ENCODE peak calls at places on chromosome 22, in four cellular contexts. M, D, J and W are unnamed samples.

GRCh38 chr22:46329616-46330015 is 5.9 kb upstream of the TRMU start:
- DNase-seq in M (no peak), D (no peak), J (no peak), W (no peak)

GRCh38 chr22:47032091-47032943 is 269.9 kb downstream of the TBC1D22A start:
- DNase-seq in M (no peak), D (no peak), J (peak; percentile 82), W (no peak)

GRCh38 chr22:25357606-25358420 is 138.4 kb downstream of the CRYBB2 start:
- DNase-seq in M (no peak), D (no peak), J (no peak), W (no peak)

GRCh38 chr22:50271519-50271970 is 1.4 kb upstream of the MAPK11 start:
- DNase-seq in M (peak; percentile 35), D (peak; percentile 67), J (peak; percentile 77), W (peak; percentile 59)

GRCh38 chr22:17501679-17502285 is 61.5 kb upstream of the SLC25A18 start:
- DNase-seq in M (peak; percentile 75), D (peak; percentile 50), J (no peak), W (peak; percentile 88)

GRCh38 chr22:38477515-38477914 is 9.6 kb downstream of the KDELR3 start:
- DNase-seq in M (no peak), D (no peak), J (no peak), W (no peak)

GRCh38 chr22:27022741-27023373 is 365.5 kb downstream of the MIAT start:
- DNase-seq in M (no peak), D (no peak), J (no peak), W (no peak)

GRCh38 chr22:48886604-48887393 is 940.9 kb downstream of the BRD1 start:
- DNase-seq in M (no peak), D (no peak), J (no peak), W (no peak)

GRCh38 chr22:50189849-50190181 is 4.1 kb downstream of the TRABD start:
- DNase-seq in M (peak; percentile 25), D (no peak), J (no peak), W (no peak)

DNA sequence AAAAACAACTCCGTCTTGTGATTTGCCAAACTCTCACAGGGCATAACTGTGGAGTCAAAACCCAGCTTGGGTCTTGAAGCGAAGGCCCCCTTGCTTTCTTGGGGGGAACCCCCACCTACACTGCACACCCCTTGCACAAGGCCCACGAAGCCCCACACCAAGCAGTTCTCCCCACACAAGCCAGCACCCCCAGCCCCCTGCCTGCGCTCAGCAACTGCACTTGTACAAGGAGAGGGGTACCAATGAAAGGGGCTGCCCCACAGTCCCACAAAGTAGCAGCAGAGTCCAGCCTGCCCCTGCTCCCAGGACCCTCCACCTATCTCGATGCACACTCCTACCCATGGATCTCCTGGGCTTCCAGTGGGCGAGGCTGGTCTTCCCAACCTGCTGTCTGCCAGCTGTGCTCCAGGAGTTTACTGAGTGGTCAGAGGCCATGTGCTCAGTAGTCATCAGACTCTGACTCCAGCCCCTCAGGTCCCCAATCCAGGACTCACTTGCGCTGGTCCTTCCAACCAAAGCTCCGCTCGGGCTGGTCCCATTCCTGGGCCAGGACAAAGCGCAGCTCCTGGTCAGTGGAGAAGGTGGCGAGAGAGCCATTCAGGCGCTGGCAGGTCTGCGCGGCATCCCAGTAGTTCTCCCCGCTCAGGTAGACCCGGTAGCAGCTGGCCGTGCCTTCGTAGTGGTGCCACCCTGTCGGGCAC is 57.7 kb downstream of the DGCR2 start:
- DNase-seq in M (no peak), D (no peak), J (no peak), W (no peak)
- H3K4me3 ChIP-seq in M (no peak overlapping the region), D (no peak overlapping the region), J (no peak overlapping the region), W (no peak overlapping the region)

DNA sequence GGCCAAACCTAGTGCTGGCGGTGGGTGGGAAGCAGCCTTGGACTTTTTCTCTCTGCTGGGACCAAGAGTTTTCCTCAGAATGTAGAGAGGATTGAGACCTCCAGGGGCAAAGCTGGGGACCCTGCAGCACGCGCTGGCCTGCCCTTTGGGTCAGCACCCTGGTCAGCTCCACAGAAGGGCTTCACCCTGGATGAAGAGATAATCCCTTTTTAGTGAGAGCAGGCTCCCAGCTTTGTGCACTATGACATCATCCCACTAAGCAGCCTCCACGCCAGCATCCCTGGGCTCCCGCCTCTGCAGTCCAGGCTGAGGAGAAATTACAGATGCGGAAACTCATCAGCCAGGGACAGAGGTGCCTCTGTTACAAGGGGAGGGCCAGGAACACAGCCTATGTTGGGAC is 23.5 kb downstream of the DRICH1 start:
- DNase-seq in M (no peak), D (no peak), J (no peak), W (peak; percentile 29)
- TF ChIP-seq CTCF in M (no peak), D (no peak), J (no peak), W (no peak)

GRCh38 chr22:24244144-24244787 is 616 bp downstream of the GGT5 start:
- DNase-seq in M (peak; percentile 86), D (no peak), J (no peak), W (peak; percentile 88)
- H3K4me3 ChIP-seq in M (peak overlapping the region; percentile 60), D (peak overlapping the region; percentile 48), J (peak overlapping the region; percentile 32), W (peak overlapping the region; percentile 71)

DNA sequence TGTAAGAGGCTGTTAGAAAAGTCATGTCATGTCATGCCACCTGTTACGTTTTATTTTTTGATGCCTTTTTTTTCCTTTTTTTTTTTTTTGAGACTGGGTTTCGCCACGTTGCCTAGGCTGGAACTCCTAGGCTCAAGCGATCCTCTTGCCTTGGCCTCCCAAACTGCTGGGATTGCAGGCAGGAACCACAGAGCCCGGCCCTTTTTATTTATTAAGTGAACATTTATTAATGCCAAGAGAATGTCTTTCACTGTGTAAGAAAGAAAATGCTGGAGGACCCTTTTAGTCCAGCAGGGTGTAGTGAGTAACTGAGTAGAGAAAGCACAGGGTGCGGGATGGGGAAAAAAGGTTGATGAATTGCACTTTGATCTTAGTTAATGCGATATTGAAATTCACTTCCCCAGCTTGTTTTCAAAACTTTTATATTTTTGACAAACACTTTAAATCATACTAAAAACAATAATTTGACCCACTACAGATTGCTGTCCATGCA is 2.3 kb upstream of the XBP1 start:
- DNase-seq in M (no peak), D (no peak), J (no peak), W (no peak)
- TF ChIP-seq CTCF in M (no peak), D (no peak), J (no peak), W (no peak)